ENCODE peak calls at places on chromosome 1, in four cellular contexts. One of them, this sample, is unnamed.

GRCh38 chr1:7109901-7110300 is 324.6 kb downstream of the CAMTA1 start:
- DNase-seq in GM23338: no peak
- DNase-seq in H9: no peak
- DNase-seq in progenitor cell of endocrine pancreas: no peak
- DNase-seq in this sample: no peak

GRCh38 chr1:9503001-9503675 is 36.1 kb upstream of the SLC25A33 start:
- DNase-seq in H9: no peak
- DNase-seq in GM23338: peak; percentile 31
- DNase-seq in progenitor cell of endocrine pancreas: no peak
- DNase-seq in this sample: no peak

GRCh38 chr1:53139911-53140310 is 2.5 kb downstream of the SLC1A7 start:
- DNase-seq in H9: no peak
- DNase-seq in GM23338: no peak
- DNase-seq in progenitor cell of endocrine pancreas: no peak
- DNase-seq in this sample: no peak

GRCh38 chr1:235088907-235089306 is 39.7 kb downstream of the TOMM20 start:
- DNase-seq in H9: no peak
- DNase-seq in progenitor cell of endocrine pancreas: no peak
- DNase-seq in GM23338: no peak
- DNase-seq in this sample: no peak

GRCh38 chr1:198775606-198776005 is 136.8 kb downstream of the PTPRC start:
- DNase-seq in progenitor cell of endocrine pancreas: no peak
- DNase-seq in GM23338: no peak
- DNase-seq in H9: no peak
- DNase-seq in this sample: peak; percentile 2

GRCh38 chr1:228487336-228488106 is at the start of gene RNF187:
- DNase-seq in GM23338: no peak
- DNase-seq in H9: no peak
- DNase-seq in progenitor cell of endocrine pancreas: peak; percentile 81
- DNase-seq in this sample: peak; percentile 93

GRCh38 chr1:165187020-165187628 is 169.4 kb downstream of the LMX1A start:
- DNase-seq in H9: no peak
- DNase-seq in GM23338: no peak
- DNase-seq in progenitor cell of endocrine pancreas: no peak
- DNase-seq in this sample: no peak

GRCh38 chr1:170063109-170063826 is 11.2 kb downstream of the KIFAP3 start:
- DNase-seq in progenitor cell of endocrine pancreas: no peak
- DNase-seq in H9: no peak
- DNase-seq in GM23338: no peak
- DNase-seq in this sample: no peak

GRCh38 chr1:183898610-183899009 is 93.7 kb downstream of the RGL1 start:
- DNase-seq in progenitor cell of endocrine pancreas: no peak
- DNase-seq in H9: no peak
- DNase-seq in GM23338: no peak
- DNase-seq in this sample: no peak

GRCh38 chr1:97778718-97779117 is 142.1 kb downstream of the DPYD start:
- DNase-seq in H9: no peak
- DNase-seq in progenitor cell of endocrine pancreas: no peak
- DNase-seq in GM23338: no peak
- DNase-seq in this sample: no peak

GRCh38 chr1:205438213-205439158 is 16.6 kb upstream of the LEMD1 start:
- DNase-seq in H9: no peak
- DNase-seq in progenitor cell of endocrine pancreas: no peak
- DNase-seq in GM23338: peak; percentile 74
- DNase-seq in this sample: no peak

GRCh38 chr1:156750191-156750931 is 1.1 kb downstream of the HDGF start:
- DNase-seq in H9: no peak
- DNase-seq in GM23338: peak; percentile 31
- DNase-seq in progenitor cell of endocrine pancreas: no peak
- DNase-seq in this sample: no peak

GRCh38 chr1:204361341-204361771 is 1.6 kb upstream of the PLEKHA6 start:
- DNase-seq in H9: no peak
- DNase-seq in progenitor cell of endocrine pancreas: no peak
- DNase-seq in GM23338: no peak
- DNase-seq in this sample: no peak

GRCh38 chr1:67482733-67483482 is 52.7 kb upstream of the SERBP1 start:
- DNase-seq in progenitor cell of endocrine pancreas: no peak
- DNase-seq in H9: no peak
- DNase-seq in GM23338: no peak
- DNase-seq in this sample: no peak

GRCh38 chr1:218658899-218659298 is 313.8 kb downstream of the TGFB2 start:
- DNase-seq in H9: no peak
- DNase-seq in progenitor cell of endocrine pancreas: no peak
- DNase-seq in GM23338: no peak
- DNase-seq in this sample: no peak

GRCh38 chr1:178341218-178341956 is 155.4 kb downstream of the CLEC20A start:
- DNase-seq in H9: peak; percentile 91
- DNase-seq in progenitor cell of endocrine pancreas: peak; percentile 46
- DNase-seq in GM23338: peak; percentile 98
- DNase-seq in this sample: peak; percentile 64

GRCh38 chr1:91282695-91283420 is 121.8 kb downstream of the HFM1 start:
- DNase-seq in GM23338: peak; percentile 91
- DNase-seq in progenitor cell of endocrine pancreas: peak; percentile 51
- DNase-seq in H9: peak; percentile 64
- DNase-seq in this sample: peak; percentile 57

GRCh38 chr1:228348708-228349467 is 57.7 kb downstream of the TRIM11 start:
- DNase-seq in H9: no peak
- DNase-seq in progenitor cell of endocrine pancreas: no peak
- DNase-seq in GM23338: no peak
- DNase-seq in this sample: no peak

GRCh38 chr1:183544598-183545297 is 45.5 kb downstream of the NCF2 start:
- DNase-seq in H9: no peak
- DNase-seq in progenitor cell of endocrine pancreas: no peak
- DNase-seq in GM23338: peak; percentile 28
- DNase-seq in this sample: no peak

GRCh38 chr1:108811611-108812010 is 45.3 kb downstream of the AKNAD1 start:
- DNase-seq in GM23338: no peak
- DNase-seq in progenitor cell of endocrine pancreas: no peak
- DNase-seq in H9: no peak
- DNase-seq in this sample: no peak

GRCh38 chr1:55081905-55082296 is 42.6 kb downstream of the PCSK9 start:
- DNase-seq in GM23338: no peak
- DNase-seq in progenitor cell of endocrine pancreas: no peak
- DNase-seq in H9: no peak
- DNase-seq in this sample: no peak

GRCh38 chr1:171081994-171082295 is 8.8 kb upstream of the FMO3 start:
- DNase-seq in H9: no peak
- DNase-seq in GM23338: no peak
- DNase-seq in progenitor cell of endocrine pancreas: no peak
- DNase-seq in this sample: no peak

GRCh38 chr1:175499595-175500367 is 243.6 kb downstream of the TNR start:
- DNase-seq in GM23338: no peak
- DNase-seq in progenitor cell of endocrine pancreas: no peak
- DNase-seq in H9: no peak
- DNase-seq in this sample: no peak

GRCh38 chr1:21573971-21574458 is 64.8 kb downstream of the ALPL start:
- DNase-seq in progenitor cell of endocrine pancreas: peak; percentile 45
- DNase-seq in H9: peak; percentile 86
- DNase-seq in GM23338: peak; percentile 92
- DNase-seq in this sample: peak; percentile 71

GRCh38 chr1:94067196-94067595 is 53.8 kb downstream of the ABCA4 start:
- DNase-seq in GM23338: no peak
- DNase-seq in H9: no peak
- DNase-seq in progenitor cell of endocrine pancreas: no peak
- DNase-seq in this sample: no peak
- TF ChIP-seq CTCF in GM23338: no peak
- TF ChIP-seq CTCF in H9: no peak
- TF ChIP-seq CTCF in progenitor cell of endocrine pancreas: no peak
- TF ChIP-seq CTCF in this sample: no peak

GRCh38 chr1:208485512-208485911 is 241.3 kb upstream of the PLXNA2 start:
- DNase-seq in GM23338: no peak
- DNase-seq in H9: no peak
- DNase-seq in progenitor cell of endocrine pancreas: no peak
- DNase-seq in this sample: no peak
- TF ChIP-seq CTCF in GM23338: no peak
- TF ChIP-seq CTCF in H9: no peak
- TF ChIP-seq CTCF in progenitor cell of endocrine pancreas: no peak
- TF ChIP-seq CTCF in this sample: no peak

GRCh38 chr1:147225193-147225730 is at the start of gene FMO5:
- DNase-seq in GM23338: peak; percentile 86
- DNase-seq in H9: peak; percentile 76
- DNase-seq in progenitor cell of endocrine pancreas: no peak
- DNase-seq in this sample: peak; percentile 49
- TF ChIP-seq CTCF in GM23338: no peak
- TF ChIP-seq CTCF in H9: no peak
- TF ChIP-seq CTCF in progenitor cell of endocrine pancreas: peak; percentile 14
- TF ChIP-seq CTCF in this sample: no peak

GRCh38 chr1:70745199-70745598 is 302.4 kb downstream of the PTGER3 start:
- DNase-seq in GM23338: peak; percentile 73
- DNase-seq in H9: peak; percentile 48
- DNase-seq in progenitor cell of endocrine pancreas: no peak
- DNase-seq in this sample: no peak
- TF ChIP-seq CTCF in GM23338: peak; percentile 72
- TF ChIP-seq CTCF in H9: peak; percentile 67
- TF ChIP-seq CTCF in progenitor cell of endocrine pancreas: peak; percentile 51
- TF ChIP-seq CTCF in this sample: peak; percentile 30

GRCh38 chr1:39354572-39354971 is 136.9 kb upstream of the BMP8A start:
- DNase-seq in GM23338: no peak
- DNase-seq in progenitor cell of endocrine pancreas: no peak
- DNase-seq in H9: no peak
- DNase-seq in this sample: no peak
- TF ChIP-seq CTCF in GM23338: no peak
- TF ChIP-seq CTCF in progenitor cell of endocrine pancreas: no peak
- TF ChIP-seq CTCF in H9: no peak
- TF ChIP-seq CTCF in this sample: no peak

DNA sequence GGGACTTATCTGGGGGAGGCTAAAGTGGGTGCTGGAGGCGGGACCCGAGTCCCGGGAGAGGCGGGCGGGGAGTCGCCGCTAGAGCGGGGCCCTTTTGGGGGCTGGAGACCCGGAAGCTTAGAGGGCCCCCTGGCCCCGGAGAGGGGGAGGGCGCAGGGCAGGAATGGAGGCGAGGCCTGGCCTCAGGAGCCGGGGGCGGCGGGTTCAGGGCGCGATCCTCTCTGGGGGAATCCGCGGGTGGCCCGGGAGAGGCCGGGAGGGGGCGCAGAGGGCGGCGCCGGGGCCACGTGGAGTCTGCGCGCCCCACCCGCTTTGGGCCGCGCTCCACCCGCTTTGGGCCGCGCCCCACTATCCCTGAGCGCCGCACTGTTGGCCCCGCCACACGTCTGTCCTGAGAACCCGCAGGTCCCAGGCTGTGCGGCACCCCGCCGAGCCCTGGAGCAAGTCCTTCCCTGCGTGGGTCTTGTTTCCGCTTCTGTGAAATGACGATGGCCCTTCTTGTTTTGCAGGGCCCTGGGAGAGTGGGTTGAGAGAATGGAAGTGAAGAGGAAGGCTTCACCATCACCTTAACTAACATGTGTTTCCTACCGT is 84.4 kb downstream of the NKAIN1 start:
- DNase-seq in GM23338: peak; percentile 87
- DNase-seq in progenitor cell of endocrine pancreas: peak; percentile 57
- DNase-seq in H9: peak; percentile 80
- DNase-seq in this sample: peak; percentile 76
- TF ChIP-seq CTCF in GM23338: no peak
- TF ChIP-seq CTCF in progenitor cell of endocrine pancreas: peak; percentile 46
- TF ChIP-seq CTCF in H9: peak; percentile 29
- TF ChIP-seq CTCF in this sample: no peak

GRCh38 chr1:110319332-110320167 is 19.6 kb upstream of the RBM15 start:
- DNase-seq in H9: no peak
- DNase-seq in GM23338: no peak
- DNase-seq in progenitor cell of endocrine pancreas: no peak
- DNase-seq in this sample: no peak
- TF ChIP-seq CTCF in H9: no peak
- TF ChIP-seq CTCF in GM23338: no peak
- TF ChIP-seq CTCF in progenitor cell of endocrine pancreas: no peak
- TF ChIP-seq CTCF in this sample: no peak

GRCh38 chr1:192488058-192488457 is 87.5 kb upstream of the RGS1 start:
- DNase-seq in progenitor cell of endocrine pancreas: no peak
- DNase-seq in GM23338: peak; percentile 69
- DNase-seq in H9: no peak
- DNase-seq in this sample: no peak

GRCh38 chr1:192493584-192493983 is 82.0 kb upstream of the RGS1 start:
- DNase-seq in GM23338: no peak
- DNase-seq in H9: no peak
- DNase-seq in progenitor cell of endocrine pancreas: no peak
- DNase-seq in this sample: no peak

GRCh38 chr1:192489748-192490147 is 85.8 kb upstream of the RGS1 start:
- DNase-seq in GM23338: peak; percentile 25
- DNase-seq in H9: peak; percentile 40
- DNase-seq in progenitor cell of endocrine pancreas: no peak
- DNase-seq in this sample: peak; percentile 23

GRCh38 chr1:192489046-192489445 is 86.5 kb upstream of the RGS1 start:
- DNase-seq in progenitor cell of endocrine pancreas: no peak
- DNase-seq in H9: no peak
- DNase-seq in GM23338: no peak
- DNase-seq in this sample: no peak

GRCh38 chr1:192491804-192492554 is 83.6 kb upstream of the RGS1 start:
- DNase-seq in GM23338: no peak
- DNase-seq in H9: no peak
- DNase-seq in progenitor cell of endocrine pancreas: no peak
- DNase-seq in this sample: no peak
- TF ChIP-seq CTCF in GM23338: no peak
- TF ChIP-seq CTCF in H9: no peak
- TF ChIP-seq CTCF in progenitor cell of endocrine pancreas: no peak
- TF ChIP-seq CTCF in this sample: no peak

DNA sequence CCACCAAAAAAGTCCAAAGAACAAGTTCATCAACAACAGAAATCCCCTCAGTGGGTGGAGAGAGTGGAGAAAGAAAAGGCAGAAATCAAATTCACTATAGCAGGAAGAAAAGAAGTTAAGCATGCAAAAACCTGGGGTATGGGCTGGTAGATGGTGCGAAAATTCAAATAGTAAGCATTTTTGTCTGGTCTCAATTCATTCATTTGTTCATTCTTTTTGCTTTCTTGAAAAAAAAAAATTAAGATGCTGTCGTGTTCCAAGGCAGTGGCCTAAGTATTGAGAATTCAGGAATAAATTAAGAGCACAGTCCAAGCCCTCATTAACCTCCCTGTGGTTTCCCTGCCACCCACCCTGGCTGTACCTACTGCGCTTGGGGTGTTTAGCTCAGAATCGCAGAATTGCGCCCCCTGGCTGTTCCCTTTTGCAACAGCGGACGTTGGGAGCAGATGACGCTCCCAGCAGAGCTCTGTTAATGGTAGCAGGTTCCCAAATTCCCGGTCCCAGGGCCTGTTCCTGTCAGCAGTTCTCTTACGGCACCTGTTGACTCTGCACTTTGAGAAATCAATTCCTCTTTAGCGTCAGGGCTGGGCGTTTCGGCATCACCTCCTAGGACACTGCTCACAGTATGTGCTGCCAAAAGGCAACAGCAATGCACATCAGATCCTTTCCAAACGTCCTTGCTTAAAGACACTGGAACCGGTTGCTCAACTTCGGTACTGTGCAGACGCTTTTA is 34.0 kb upstream of the SSX2IP start:
- DNase-seq in GM23338: peak; percentile 94
- DNase-seq in progenitor cell of endocrine pancreas: no peak
- DNase-seq in H9: peak; percentile 86
- DNase-seq in this sample: peak; percentile 12
- TF ChIP-seq CTCF in GM23338: peak; percentile 93
- TF ChIP-seq CTCF in progenitor cell of endocrine pancreas: peak; percentile 55
- TF ChIP-seq CTCF in H9: peak; percentile 95
- TF ChIP-seq CTCF in this sample: no peak

This sample was measured in nephron progenitor cell.